ENCODE peak calls at places on chromosomes 2 and 18, in four cellular contexts. One of them, this sample, is unnamed.
A peak's percentile ranks its signal among the peaks of the same experiment; 100 is the strongest.

GRCh38 chr2:43210467-43211303 is 15.7 kb downstream of the ZFP36L2 start:
- DNase-seq in NCI-H1092 treated with DMSO at 0.1 percent for 48 hours: no peak
- DNase-seq in activated CD4-positive, alpha-beta T cell treated with anti-CD3 and anti-CD28 coated beads for 48 hours: peak; percentile 55
- DNase-seq in hepatic stellate cell: no peak
- DNase-seq in this sample: no peak

GRCh38 chr2:603869-604268 is 73.3 kb downstream of the TMEM18 start:
- DNase-seq in NCI-H1092 treated with DMSO at 0.1 percent for 48 hours: no peak
- DNase-seq in hepatic stellate cell: no peak
- DNase-seq in activated CD4-positive, alpha-beta T cell treated with anti-CD3 and anti-CD28 coated beads for 48 hours: no peak
- DNase-seq in this sample: no peak

GRCh38 chr2:238024986-238025385 is 35.8 kb upstream of the SCLY start:
- DNase-seq in NCI-H1092 treated with DMSO at 0.1 percent for 48 hours: no peak
- DNase-seq in activated CD4-positive, alpha-beta T cell treated with anti-CD3 and anti-CD28 coated beads for 48 hours: peak; percentile 73
- DNase-seq in hepatic stellate cell: no peak
- DNase-seq in this sample: no peak

GRCh38 chr2:233013027-233013461 is at the start of gene NGEF:
- DNase-seq in activated CD4-positive, alpha-beta T cell treated with anti-CD3 and anti-CD28 coated beads for 48 hours: no peak
- DNase-seq in NCI-H1092 treated with DMSO at 0.1 percent for 48 hours: no peak
- DNase-seq in hepatic stellate cell: no peak
- DNase-seq in this sample: no peak

GRCh38 chr2:47056875-47057731 is 98.0 kb downstream of the STPG4 start:
- DNase-seq in activated CD4-positive, alpha-beta T cell treated with anti-CD3 and anti-CD28 coated beads for 48 hours: no peak
- DNase-seq in NCI-H1092 treated with DMSO at 0.1 percent for 48 hours: no peak
- DNase-seq in hepatic stellate cell: no peak
- DNase-seq in this sample: no peak

GRCh38 chr2:227933891-227934290 is 62.5 kb downstream of the DAW1 start:
- DNase-seq in hepatic stellate cell: no peak
- DNase-seq in NCI-H1092 treated with DMSO at 0.1 percent for 48 hours: peak; percentile 0
- DNase-seq in activated CD4-positive, alpha-beta T cell treated with anti-CD3 and anti-CD28 coated beads for 48 hours: no peak
- DNase-seq in this sample: no peak

GRCh38 chr2:10271509-10271908 is 31.2 kb upstream of the HPCAL1 start:
- DNase-seq in hepatic stellate cell: no peak
- DNase-seq in NCI-H1092 treated with DMSO at 0.1 percent for 48 hours: no peak
- DNase-seq in activated CD4-positive, alpha-beta T cell treated with anti-CD3 and anti-CD28 coated beads for 48 hours: no peak
- DNase-seq in this sample: no peak

GRCh38 chr2:238294393-238295143 is 6.2 kb upstream of the PER2 start:
- DNase-seq in NCI-H1092 treated with DMSO at 0.1 percent for 48 hours: no peak
- DNase-seq in hepatic stellate cell: no peak
- DNase-seq in activated CD4-positive, alpha-beta T cell treated with anti-CD3 and anti-CD28 coated beads for 48 hours: no peak
- DNase-seq in this sample: no peak

GRCh38 chr18:38241736-38242135 is 676.1 kb upstream of the CELF4 start:
- DNase-seq in activated CD4-positive, alpha-beta T cell treated with anti-CD3 and anti-CD28 coated beads for 48 hours: no peak
- DNase-seq in NCI-H1092 treated with DMSO at 0.1 percent for 48 hours: no peak
- DNase-seq in hepatic stellate cell: no peak
- DNase-seq in this sample: no peak

GRCh38 chr2:85589166-85589565 is 4.9 kb downstream of the VAMP5 start:
- DNase-seq in activated CD4-positive, alpha-beta T cell treated with anti-CD3 and anti-CD28 coated beads for 48 hours: no peak
- DNase-seq in NCI-H1092 treated with DMSO at 0.1 percent for 48 hours: no peak
- DNase-seq in hepatic stellate cell: no peak
- DNase-seq in this sample: no peak

GRCh38 chr2:29923110-29923721 is 1.8 kb upstream of the ALK start:
- DNase-seq in NCI-H1092 treated with DMSO at 0.1 percent for 48 hours: peak; percentile 30
- DNase-seq in hepatic stellate cell: peak; percentile 47
- DNase-seq in activated CD4-positive, alpha-beta T cell treated with anti-CD3 and anti-CD28 coated beads for 48 hours: peak; percentile 62
- DNase-seq in this sample: peak; percentile 21

GRCh38 chr2:144460981-144461766 is 58.7 kb downstream of the ZEB2 start:
- DNase-seq in activated CD4-positive, alpha-beta T cell treated with anti-CD3 and anti-CD28 coated beads for 48 hours: no peak
- DNase-seq in NCI-H1092 treated with DMSO at 0.1 percent for 48 hours: no peak
- DNase-seq in hepatic stellate cell: no peak
- DNase-seq in this sample: no peak

GRCh38 chr2:136214284-136214683 is 96.3 kb upstream of the CXCR4 start:
- DNase-seq in activated CD4-positive, alpha-beta T cell treated with anti-CD3 and anti-CD28 coated beads for 48 hours: no peak
- DNase-seq in NCI-H1092 treated with DMSO at 0.1 percent for 48 hours: no peak
- DNase-seq in hepatic stellate cell: no peak
- DNase-seq in this sample: no peak

GRCh38 chr2:196131949-196132925 is 39.1 kb downstream of the STK17B start:
- DNase-seq in activated CD4-positive, alpha-beta T cell treated with anti-CD3 and anti-CD28 coated beads for 48 hours: peak; percentile 75
- DNase-seq in hepatic stellate cell: no peak
- DNase-seq in NCI-H1092 treated with DMSO at 0.1 percent for 48 hours: no peak
- DNase-seq in this sample: no peak

This sample was measured in NCI-H1417 treated with DMSO at 0.1 percent for 48 hours.